ENCODE peak calls at places on chromosomes 1 and 21, in six cellular contexts. H is neuronal stem cell, K is right lobe of liver, M is lower lobe of right lung, I is mesendoderm, S is pancreas. Y is an unnamed sample. For H3K4me1, the result is how much of the 10 kb centered on the place peaks cover.

GRCh38 chr21:30194701-30195299 is 21.1 kb downstream of the CLDN8 start:
- DNase-seq in H (peak), K (no peak), M (no peak), I (peak), S (no peak), Y (no peak)

GRCh38 chr1:144551543-144552424 is 40.9 kb upstream of the PPIAL4F start:
- DNase-seq in H (peak), K (peak), M (peak), I (peak), S (peak), Y (peak)

GRCh38 chr1:54051936-54052469 is 1.0 kb downstream of the TMEM59 start:
- DNase-seq in H (no peak), K (no peak), M (no peak), I (peak), S (no peak), Y (no peak)

GRCh38 chr1:67746299-67746698 is 61.3 kb downstream of the GADD45A start:
- DNase-seq in H (no peak), K (no peak), M (no peak), I (peak), S (no peak), Y (no peak)

GRCh38 chr1:217090073-217090911 is 367.1 kb upstream of the ESRRG start:
- DNase-seq in H (no peak), K (no peak), M (no peak), I (no peak), S (no peak), Y (no peak)

GRCh38 chr1:25246600-25247023 is 642 bp downstream of the RSRP1 start:
- DNase-seq in H (no peak), K (peak), M (no peak), I (peak), S (peak), Y (no peak)

GRCh38 chr1:68814067-68814466 is 317.2 kb upstream of the DEPDC1 start:
- DNase-seq in H (no peak), K (no peak), M (no peak), I (no peak), S (no peak), Y (no peak)

GRCh38 chr1:217009376-217009775 is 286.1 kb upstream of the ESRRG start:
- DNase-seq in H (no peak), K (no peak), M (no peak), I (no peak), S (no peak), Y (no peak)

GRCh38 chr1:25103180-25103790 is 129.0 kb downstream of the SYF2 start:
- DNase-seq in H (no peak), K (no peak), M (no peak), I (no peak), S (no peak), Y (no peak)

GRCh38 chr1:225863167-225863566 is 19.0 kb downstream of the TMEM63A start:
- DNase-seq in H (no peak), K (no peak), M (no peak), I (no peak), S (no peak), Y (no peak)

GRCh38 chr1:65890201-65890600 is 97.5 kb downstream of the PDE4B start:
- DNase-seq in H (no peak), K (no peak), M (no peak), I (no peak), S (no peak), Y (no peak)

GRCh38 chr1:232291681-232292080 is 338.3 kb downstream of the SIPA1L2 start:
- DNase-seq in H (no peak), K (no peak), M (no peak), I (no peak), S (no peak), Y (no peak)

GRCh38 chr1:240352769-240353168 is 259.2 kb downstream of the GREM2 start:
- DNase-seq in H (no peak), K (no peak), M (no peak), I (peak), S (no peak), Y (no peak)

GRCh38 chr1:23719162-23719820 is 24.0 kb upstream of the ELOA start:
- DNase-seq in H (no peak), K (peak), M (no peak), I (no peak), S (no peak), Y (no peak)

GRCh38 chr1:169427081-169427611 is at the start of gene CCDC181:
- DNase-seq in H (peak), K (peak), M (peak), I (peak), S (peak), Y (peak)

GRCh38 chr1:90488451-90488850 is 228.7 kb downstream of the BARHL2 start:
- DNase-seq in H (no peak), K (no peak), M (no peak), I (no peak), S (no peak), Y (no peak)

GRCh38 chr1:6365047-6365446 is 28.5 kb downstream of the ACOT7 start:
- DNase-seq in H (no peak), K (no peak), M (no peak), I (no peak), S (no peak), Y (no peak)

GRCh38 chr1:17554966-17555365 is 15.5 kb downstream of the ARHGEF10L start:
- DNase-seq in H (no peak), K (no peak), M (no peak), I (no peak), S (no peak), Y (no peak)

GRCh38 chr21:42093991-42094417 is 22.9 kb downstream of the UMODL1 start:
- DNase-seq in H (no peak), K (no peak), M (no peak), I (no peak), S (no peak), Y (no peak)

GRCh38 chr21:42392731-42393442 is 3.0 kb downstream of the TMPRSS3 start:
- DNase-seq in H (no peak), K (no peak), M (no peak), I (no peak), S (no peak), Y (peak)

GRCh38 chr1:210272666-210273065 is 40.1 kb downstream of the SERTAD4 start:
- DNase-seq in H (no peak), K (no peak), M (no peak), I (peak), S (no peak), Y (no peak)

GRCh38 chr1:198678901-198679329 is 40.1 kb downstream of the PTPRC start:
- DNase-seq in H (no peak), K (no peak), M (no peak), I (no peak), S (no peak), Y (peak)

GRCh38 chr1:40014812-40015594 is 25.5 kb upstream of the CAP1 start:
- DNase-seq in H (no peak), K (no peak), M (no peak), I (no peak), S (no peak), Y (no peak)

GRCh38 chr1:230986976-230987375 is 8.1 kb downstream of the ARV1 start:
- DNase-seq in H (no peak), K (no peak), M (no peak), I (no peak), S (no peak), Y (no peak)

GRCh38 chr1:2379733-2380404 is 11.5 kb downstream of the MORN1 start:
- DNase-seq in H (no peak), K (peak), M (peak), I (no peak), S (peak), Y (peak)

GRCh38 chr1:245444181-245444580 is 289.4 kb downstream of the KIF26B start:
- DNase-seq in H (no peak), K (no peak), M (no peak), I (peak), S (no peak), Y (no peak)

GRCh38 chr1:176567190-176567794 is 104.3 kb downstream of the PAPPA2 start:
- DNase-seq in H (no peak), K (no peak), M (no peak), I (no peak), S (no peak), Y (no peak)

GRCh38 chr1:230303822-230304221 is 122.3 kb downstream of the PGBD5 start:
- DNase-seq in H (no peak), K (no peak), M (no peak), I (no peak), S (no peak), Y (no peak)

GRCh38 chr1:244920911-244921310 is 56.6 kb upstream of the HNRNPU start:
- DNase-seq in H (no peak), K (no peak), M (no peak), I (no peak), S (no peak), Y (no peak)

GRCh38 chr1:87956766-87957165 is 628.1 kb downstream of the LMO4 start:
- DNase-seq in H (no peak), K (no peak), M (no peak), I (no peak), S (no peak), Y (no peak)

GRCh38 chr21:36425286-36425685 is 40.1 kb downstream of the CHAF1B start:
- DNase-seq in H (no peak), K (no peak), M (no peak), I (no peak), S (no peak), Y (no peak)

GRCh38 chr1:202242080-202242419 is 48.5 kb downstream of the LGR6 start:
- DNase-seq in H (no peak), K (no peak), M (no peak), I (no peak), S (no peak), Y (no peak)

GRCh38 chr1:108080448-108080847 is 115.5 kb upstream of the VAV3 start:
- DNase-seq in H (no peak), K (no peak), M (no peak), I (no peak), S (no peak), Y (no peak)

GRCh38 chr1:63958556-63958955 is 184.7 kb downstream of the ROR1 start:
- DNase-seq in H (no peak), K (no peak), M (no peak), I (no peak), S (no peak), Y (no peak)

GRCh38 chr1:184770176-184770575 is 15.5 kb upstream of the EDEM3 start:
- DNase-seq in H (no peak), K (no peak), M (no peak), I (no peak), S (no peak), Y (no peak)

GRCh38 chr1:39729030-39729429 is 9.7 kb upstream of the PPIE start:
- DNase-seq in H (no peak), K (no peak), M (no peak), I (no peak), S (no peak), Y (no peak)

GRCh38 chr1:77271851-77272250 is 10.0 kb upstream of the AK5 start:
- DNase-seq in H (no peak), K (no peak), M (no peak), I (no peak), S (no peak), Y (no peak)

GRCh38 chr1:154998818-154999650 is 3.6 kb upstream of the ZBTB7B start:
- DNase-seq in H (no peak), K (peak), M (peak), I (peak), S (peak), Y (peak)

GRCh38 chr1:233543338-233544255 is 70.3 kb upstream of the KCNK1 start:
- DNase-seq in H (no peak), K (no peak), M (no peak), I (peak), S (no peak), Y (no peak)

DNA sequence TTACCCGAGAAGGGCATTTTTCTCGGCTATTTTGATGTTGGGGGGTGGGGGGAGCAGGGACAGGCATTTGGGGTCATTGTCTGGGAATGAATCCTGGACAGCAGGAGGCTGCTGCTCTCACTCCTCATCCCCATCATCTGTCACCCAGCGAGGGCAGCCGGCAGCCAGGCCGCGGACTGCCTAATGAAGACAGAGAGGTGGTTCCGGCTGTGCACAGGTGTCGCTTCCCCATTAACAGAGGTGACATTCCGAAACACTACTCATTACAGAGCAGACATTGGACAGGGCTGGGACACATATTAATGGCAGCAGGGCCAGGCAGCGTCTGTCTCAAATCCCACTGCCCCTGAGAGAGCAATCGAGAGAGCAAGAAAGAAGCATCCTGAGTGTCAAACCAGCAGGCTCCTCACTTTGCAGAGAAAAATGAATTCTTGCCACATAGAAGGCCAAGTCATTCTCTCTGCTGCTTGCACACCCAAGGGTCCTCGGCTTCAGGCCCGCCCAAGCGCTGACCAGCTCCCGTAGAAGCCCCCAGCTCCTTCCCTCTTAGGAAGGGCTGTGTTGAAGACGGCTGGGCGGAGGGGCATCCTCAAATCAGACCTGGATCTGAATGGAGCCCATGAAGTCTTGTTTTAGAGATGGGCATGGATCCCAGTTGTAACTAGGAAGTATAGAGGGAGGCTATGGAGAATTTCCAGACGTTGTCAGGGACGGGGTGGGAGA is 8.0 kb upstream of the LEMD1 start:
- DNase-seq in H (no peak), K (no peak), M (no peak), I (no peak), S (no peak), Y (no peak)
- H3K4me3 ChIP-seq in H (no peak), K (no peak), M (peak), I (no peak), S (no peak), Y (peak)

DNA sequence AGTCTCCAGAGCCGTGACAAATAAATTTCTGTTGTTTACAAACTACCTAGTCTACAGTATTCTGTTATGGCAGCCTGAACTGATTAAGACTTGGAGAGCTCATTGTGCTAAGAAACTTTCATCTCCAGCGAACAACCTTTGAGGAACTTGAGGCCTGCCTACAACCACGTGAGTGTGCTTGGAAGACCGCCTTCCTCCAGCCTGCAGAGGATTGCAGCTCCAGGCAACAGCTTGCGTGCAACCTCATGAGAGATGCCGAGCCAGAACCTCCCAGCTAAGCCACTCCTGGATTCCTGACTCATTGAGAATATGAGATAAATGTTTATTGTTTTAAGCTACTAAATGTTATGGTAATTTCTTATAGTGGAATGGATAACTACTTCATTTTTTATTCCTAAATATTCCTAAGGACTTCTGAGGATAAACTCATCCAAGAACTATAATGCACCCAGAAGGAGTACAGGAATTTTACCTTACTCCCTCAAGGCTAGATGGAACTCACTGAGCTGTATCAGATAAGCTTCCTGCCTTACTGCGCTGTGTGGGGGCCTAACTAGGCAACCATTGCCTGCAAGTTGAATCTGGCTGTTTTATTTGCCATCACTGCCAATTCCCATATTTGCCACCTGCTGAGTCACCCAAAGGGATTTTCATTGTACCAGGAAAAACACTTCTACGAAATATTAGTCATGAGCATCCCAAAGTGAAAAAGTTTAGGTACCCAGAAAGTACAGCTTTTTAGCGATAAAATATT is 17.6 kb downstream of the FAM177B start:
- DNase-seq in H (no peak), K (no peak), M (peak), I (no peak), S (no peak), Y (peak)
- H3K27ac ChIP-seq in H (no peak), K (no peak), M (no peak), I (no peak), S (no peak), Y (no peak)

DNA sequence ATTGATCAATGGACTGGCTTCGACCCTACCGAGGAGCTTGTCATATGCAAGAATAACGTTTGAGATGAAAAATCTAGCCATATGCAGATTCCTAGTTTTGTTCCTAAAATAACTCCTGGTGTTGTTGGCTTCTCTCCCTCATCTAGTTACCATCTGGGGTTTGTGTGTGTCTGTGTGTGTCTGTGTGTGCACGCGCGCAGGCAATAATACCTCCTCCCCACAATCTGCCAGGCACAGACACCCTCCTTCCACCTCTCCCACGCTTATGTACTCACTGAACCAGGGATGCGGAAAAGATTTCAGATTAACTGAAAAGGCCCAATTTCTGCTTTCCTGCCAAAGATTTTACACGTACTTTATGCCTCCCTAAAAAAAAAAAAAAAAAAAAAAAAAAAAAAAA is 452.6 kb downstream of the NUF2 start:
- DNase-seq in H (no peak), K (no peak), M (no peak), I (no peak), S (no peak), Y (no peak)
- H3K4me1 ChIP-seq in H (under half), K (under half), M (under half), I (under half), S (under half), Y (under half)

GRCh38 chr1:173414539-173414938 is 62.6 kb upstream of the PRDX6 start:
- DNase-seq in H (no peak), K (no peak), M (no peak), I (no peak), S (no peak), Y (no peak)
- H3K4me3 ChIP-seq in H (no peak), K (no peak), M (no peak), I (no peak), S (no peak), Y (no peak)

Y was measured in left lung.